ENCODE peak calls at places on chromosome 14, in nine cellular contexts. I is HCT116, U is SK-N-SH, V is vagina, W is HepG2, N is endothelial cell of umbilical vein, R is prostate gland, H is GM12891, P is suprapubic skin. Z is an unnamed sample.

GRCh38 chr14:65206448-65207096 is 104.3 kb upstream of the MAX start:
- DNase-seq in I (no peak), U (no peak), V (no peak), W (no peak), N (no peak), R (no peak), H (no peak), P (no peak), Z (no peak)

GRCh38 chr14:68797180-68797670 is 4.4 kb upstream of the ZFP36L1 start:
- DNase-seq in I (no peak), U (no peak), V (no peak), W (no peak), N (no peak), R (no peak), H (no peak), P (peak), Z (no peak)

GRCh38 chr14:36503771-36504741 is 16.0 kb downstream of the NKX2-1 start:
- DNase-seq in I (no peak), U (peak), V (no peak), W (no peak), N (no peak), R (no peak), H (no peak), P (no peak), Z (no peak)

GRCh38 chr14:53695692-53696091 is 260.9 kb downstream of the BMP4 start:
- DNase-seq in I (no peak), U (no peak), V (no peak), W (no peak), N (no peak), R (no peak), H (no peak), P (no peak), Z (no peak)

GRCh38 chr14:35138585-35138984 is 16.2 kb downstream of the PRORP start:
- DNase-seq in I (no peak), U (no peak), V (no peak), W (no peak), N (no peak), R (no peak), H (no peak), P (no peak), Z (no peak)

GRCh38 chr14:102726191-102726949 is 50.9 kb upstream of the TRAF3 start:
- DNase-seq in I (no peak), U (no peak), V (no peak), W (peak), N (no peak), R (no peak), H (no peak), P (no peak), Z (no peak)

GRCh38 chr14:65286443-65286842 is 126.1 kb upstream of the FUT8 start:
- DNase-seq in I (peak), U (peak), V (no peak), W (peak), N (no peak), R (no peak), H (no peak), P (no peak), Z (no peak)

GRCh38 chr14:41749425-41749824 is 142.7 kb downstream of the LRFN5 start:
- DNase-seq in I (no peak), U (no peak), V (no peak), W (peak), N (no peak), R (no peak), H (no peak), P (no peak), Z (no peak)

GRCh38 chr14:89484445-89484844 is 67.4 kb upstream of the FOXN3 start:
- DNase-seq in I (no peak), U (no peak), V (no peak), W (no peak), N (no peak), R (no peak), H (no peak), P (no peak), Z (no peak)

GRCh38 chr14:103385994-103386491 is 828 bp downstream of the MARK3 start:
- DNase-seq in I (no peak), U (peak), V (no peak), W (no peak), N (peak), R (peak), H (no peak), P (no peak), Z (no peak)

GRCh38 chr14:49612671-49613070 is 7.8 kb downstream of the RPL36AL start:
- DNase-seq in I (no peak), U (no peak), V (no peak), W (no peak), N (no peak), R (no peak), H (no peak), P (no peak), Z (no peak)

GRCh38 chr14:55948399-55948798 is 169.8 kb upstream of the PELI2 start:
- DNase-seq in I (no peak), U (no peak), V (no peak), W (no peak), N (no peak), R (no peak), H (no peak), P (no peak), Z (no peak)

GRCh38 chr14:56998728-56999127 is 188.4 kb upstream of the OTX2 start:
- DNase-seq in I (no peak), U (no peak), V (no peak), W (no peak), N (no peak), R (no peak), H (no peak), P (no peak), Z (no peak)

GRCh38 chr14:105974902-105975301 is 448.5 kb downstream of the TMEM121 start:
- DNase-seq in I (peak), U (peak), V (no peak), W (peak), N (no peak), R (no peak), H (no peak), P (no peak), Z (no peak)

GRCh38 chr14:61927015-61927414 is 164.8 kb downstream of the SNAPC1 start:
- DNase-seq in I (no peak), U (no peak), V (no peak), W (no peak), N (no peak), R (no peak), H (no peak), P (no peak), Z (no peak)

GRCh38 chr14:37230551-37231194 is 32.9 kb downstream of the MIPOL1 start:
- DNase-seq in I (peak), U (peak), V (no peak), W (peak), N (peak), R (peak), H (no peak), P (no peak), Z (no peak)

GRCh38 chr14:81303258-81303935 is 82.6 kb upstream of the GTF2A1 start:
- DNase-seq in I (peak), U (no peak), V (no peak), W (peak), N (no peak), R (no peak), H (no peak), P (no peak), Z (no peak)

GRCh38 chr14:76968621-76969063 is 59.9 kb downstream of the IRF2BPL start:
- DNase-seq in I (no peak), U (no peak), V (no peak), W (peak), N (no peak), R (no peak), H (no peak), P (no peak), Z (no peak)

GRCh38 chr14:97747282-97747681 is 950.1 kb downstream of the VRK1 start:
- DNase-seq in I (no peak), U (no peak), V (no peak), W (no peak), N (no peak), R (no peak), H (no peak), P (no peak), Z (no peak)

GRCh38 chr14:89364316-89364715 is 52.7 kb downstream of the FOXN3 start:
- DNase-seq in I (no peak), U (no peak), V (no peak), W (no peak), N (no peak), R (no peak), H (no peak), P (no peak), Z (no peak)

DNA sequence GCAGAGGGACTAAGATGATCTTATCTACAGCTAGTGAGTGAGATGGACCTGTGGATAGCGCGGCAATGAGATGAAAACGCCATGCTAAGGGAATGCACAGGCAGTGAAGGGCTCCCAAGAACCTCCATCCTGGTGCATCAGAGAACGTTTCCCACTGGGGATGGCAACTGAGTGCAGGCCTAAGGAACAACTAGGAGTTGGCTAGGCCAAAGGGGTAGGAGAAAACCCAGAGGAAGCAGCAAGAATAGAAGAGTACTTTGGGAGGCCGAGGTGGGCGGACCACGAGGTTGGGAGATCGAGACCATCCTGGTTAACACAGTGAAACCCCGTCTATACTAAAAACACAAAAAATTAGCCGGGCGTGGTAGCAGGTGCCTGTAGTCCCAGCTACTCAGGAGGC is 24.6 kb upstream of the BATF start:
- DNase-seq in I (no peak), U (no peak), V (no peak), W (no peak), N (no peak), R (no peak), H (no peak), P (no peak), Z (no peak)
- TF ChIP-seq POLR2AphosphoS5 in I (no peak), U (no peak), V (no peak), W (no peak), N (no peak), R (no peak), H (no peak), P (no peak), Z (no peak)

GRCh38 chr14:95073947-95074346 is 83.4 kb downstream of the DICER1 start:
- DNase-seq in I (no peak), U (no peak), V (peak), W (no peak), N (no peak), R (no peak), H (no peak), P (no peak), Z (no peak)

GRCh38 chr14:95072310-95072709 is 85.0 kb downstream of the DICER1 start:
- DNase-seq in I (no peak), U (no peak), V (peak), W (no peak), N (no peak), R (no peak), H (no peak), P (no peak), Z (no peak)

GRCh38 chr14:95077380-95077779 is 79.9 kb downstream of the DICER1 start:
- DNase-seq in I (no peak), U (no peak), V (peak), W (no peak), N (no peak), R (no peak), H (no peak), P (no peak), Z (no peak)

GRCh38 chr14:95078841-95079240 is 78.5 kb downstream of the DICER1 start:
- DNase-seq in I (no peak), U (no peak), V (peak), W (no peak), N (no peak), R (no peak), H (no peak), P (no peak), Z (no peak)

GRCh38 chr14:95075789-95076188 is 81.5 kb downstream of the DICER1 start:
- DNase-seq in I (no peak), U (no peak), V (peak), W (no peak), N (no peak), R (no peak), H (no peak), P (no peak), Z (no peak)
- TF ChIP-seq POLR2AphosphoS5 in I (no peak), U (no peak), V (no peak), W (no peak), N (no peak), R (no peak), H (no peak), P (no peak), Z (no peak)

DNA sequence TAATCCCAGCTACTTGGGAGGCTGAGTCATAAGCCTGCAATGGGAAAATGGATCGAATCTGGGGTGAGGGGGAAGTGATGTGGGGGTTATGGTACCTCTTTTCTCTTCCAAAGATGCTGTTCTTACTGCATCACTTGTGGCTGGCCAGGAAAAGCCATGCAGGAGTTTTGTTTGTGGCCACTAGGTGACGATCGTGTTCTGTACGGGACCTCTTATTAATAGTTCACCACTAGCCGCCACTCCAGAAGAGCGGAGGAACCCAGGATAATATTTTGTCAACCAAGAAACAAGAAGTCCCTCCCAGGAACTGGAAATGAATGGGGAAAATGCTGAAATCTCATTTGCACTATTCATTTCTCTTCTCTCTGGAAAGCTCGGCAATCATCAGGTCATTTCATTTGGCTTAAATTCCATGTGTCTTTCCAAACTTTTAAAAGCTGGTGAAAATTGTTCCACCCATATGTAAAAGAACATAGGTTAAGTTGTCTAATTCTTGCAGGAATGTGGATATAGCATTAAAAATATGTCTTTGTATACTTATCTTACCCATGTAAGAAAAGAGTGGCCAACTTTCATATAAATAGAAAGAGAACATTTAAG is 8.9 kb downstream of the GPR65 start:
- DNase-seq in I (peak), U (peak), V (no peak), W (peak), N (peak), R (peak), H (no peak), P (peak), Z (peak)
- TF ChIP-seq POLR2AphosphoS5 in I (no peak), U (no peak), V (no peak), W (no peak), N (no peak), R (no peak), H (no peak), P (no peak), Z (peak)

GRCh38 chr14:87992720-87993484 is at the start of gene GALC:
- DNase-seq in I (no peak), U (peak), V (peak), W (no peak), N (peak), R (peak), H (peak), P (peak), Z (peak)
- TF ChIP-seq POLR2AphosphoS5 in I (no peak), U (no peak), V (peak), W (no peak), N (peak), R (peak), H (peak), P (peak), Z (peak)

GRCh38 chr14:24149302-24149969 is 2.1 kb downstream of the RNF31 start:
- DNase-seq in I (no peak), U (no peak), V (no peak), W (no peak), N (no peak), R (no peak), H (no peak), P (no peak), Z (no peak)
- TF ChIP-seq POLR2AphosphoS5 in I (no peak), U (no peak), V (no peak), W (no peak), N (no peak), R (no peak), H (no peak), P (no peak), Z (no peak)

DNA sequence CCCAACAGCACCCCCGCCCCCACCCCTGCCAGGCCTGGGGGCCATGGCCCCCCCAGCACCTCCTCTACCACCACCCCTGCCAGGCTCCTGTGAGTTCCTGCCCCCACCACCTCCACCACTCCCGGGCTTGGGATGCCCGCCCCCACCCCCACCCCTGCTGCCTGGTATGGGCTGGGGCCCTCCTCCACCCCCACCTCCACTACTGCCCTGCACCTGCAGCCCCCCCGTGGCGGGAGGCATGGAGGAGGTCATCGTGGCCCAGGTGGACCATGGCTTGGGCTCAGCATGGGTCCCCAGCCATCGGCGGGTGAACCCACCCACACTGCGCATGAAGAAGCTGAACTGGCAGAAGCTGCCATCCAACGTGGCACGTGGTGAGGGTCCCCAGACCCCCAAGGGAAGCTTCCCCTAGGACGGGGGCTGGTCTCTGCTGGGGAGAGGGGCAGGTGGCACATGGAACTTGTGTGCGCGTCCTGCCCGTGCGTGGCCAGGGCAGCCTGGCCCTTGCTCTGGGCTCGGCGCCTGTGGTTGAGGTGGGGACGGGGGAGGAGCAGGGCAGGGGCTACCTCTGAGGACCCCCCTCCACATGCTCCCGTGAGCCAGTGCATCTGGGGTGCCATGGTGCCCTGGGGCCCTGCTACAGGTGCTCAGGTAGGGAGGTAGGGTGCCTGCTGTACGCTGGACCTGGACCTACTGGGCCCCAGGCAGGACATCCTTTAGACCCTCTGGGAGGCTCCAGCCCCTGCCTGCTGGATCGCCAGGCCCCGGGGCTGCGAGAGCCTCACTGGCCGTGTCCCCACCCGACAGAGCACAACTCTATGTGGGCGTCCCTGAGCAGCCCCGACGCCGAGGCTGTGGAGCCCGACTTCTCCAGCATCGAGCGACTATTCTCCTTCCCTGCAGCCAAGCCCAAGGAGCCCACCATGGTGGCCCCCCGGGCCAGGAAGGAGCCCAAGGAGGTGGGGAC is 16.1 kb upstream of the ADSS1 start:
- DNase-seq in I (no peak), U (no peak), V (no peak), W (no peak), N (no peak), R (no peak), H (no peak), P (no peak), Z (no peak)
- TF ChIP-seq POLR2AphosphoS5 in I (no peak), U (no peak), V (peak), W (no peak), N (no peak), R (no peak), H (no peak), P (no peak), Z (no peak)

GRCh38 chr14:104686624-104687517 is 2.5 kb upstream of the INF2 start:
- DNase-seq in I (no peak), U (no peak), V (no peak), W (no peak), N (no peak), R (no peak), H (no peak), P (no peak), Z (no peak)
- TF ChIP-seq POLR2AphosphoS5 in I (no peak), U (no peak), V (no peak), W (no peak), N (no peak), R (no peak), H (no peak), P (no peak), Z (no peak)